ENCODE peak calls at places on chromosomes 3 and 15, in six cellular contexts. Z is activated T-cell treated with anti-CD3 and anti-CD28 coated beads for 24 hours; G is activated CD8-positive, alpha-beta memory T cell treated with anti-CD3 and anti-CD28 coated beads, Interleukin-2, amount 10 ng/mL, durations not matched to agents 7 days and 5 days; A is NCI-H2171; F is effector memory CD4-positive, alpha-beta T cell; K is GM19239. H is an unnamed sample.
A peak's percentile ranks its signal among the peaks of the same experiment; 100 is the strongest.

GRCh38 chr3:60675424-60675823 is 575.8 kb downstream of the FHIT start:
- DNase-seq in Z (no peak), G (no peak), A (no peak), F (no peak), K (no peak), H (no peak)

GRCh38 chr3:139620438-139620837 is 57.3 kb downstream of the NMNAT3 start:
- DNase-seq in Z (no peak), G (no peak), A (no peak), F (no peak), K (no peak), H (no peak)

GRCh38 chr3:102941761-102942160 is 506.9 kb downstream of the ZPLD1 start:
- DNase-seq in Z (no peak), G (no peak), A (no peak), F (no peak), K (no peak), H (no peak)

GRCh38 chr15:57565326-57565725 is 26.4 kb upstream of the MYZAP start:
- DNase-seq in Z (peak; percentile 19), G (peak; percentile 46), A (no peak), F (peak; percentile 35), K (no peak), H (peak; percentile 16)

GRCh38 chr3:161349529-161350278 is 21.6 kb downstream of the SPTSSB start:
- DNase-seq in Z (peak; percentile 16), G (no peak), A (no peak), F (peak; percentile 24), K (no peak), H (no peak)

GRCh38 chr3:40096561-40097506 is 212.7 kb upstream of the EIF1B start:
- DNase-seq in Z (no peak), G (no peak), A (no peak), F (no peak), K (no peak), H (no peak)

GRCh38 chr3:122514123-122515019 is at the start of gene KPNA1:
- DNase-seq in Z (peak; percentile 84), G (peak; percentile 91), A (peak; percentile 92), F (peak; percentile 76), K (peak; percentile 97), H (peak; percentile 74)

GRCh38 chr3:42683875-42684593 is 1.3 kb upstream of the KLHL40 start:
- DNase-seq in Z (peak; percentile 14), G (peak; percentile 53), A (no peak), F (no peak), K (no peak), H (no peak)

GRCh38 chr3:57948080-57948671 is 60.0 kb upstream of the FLNB start:
- DNase-seq in Z (no peak), G (no peak), A (no peak), F (no peak), K (no peak), H (no peak)

GRCh38 chr3:38107911-38108648 is 28.8 kb downstream of the ACAA1 start:
- DNase-seq in Z (no peak), G (peak; percentile 37), A (no peak), F (no peak), K (no peak), H (no peak)

GRCh38 chr3:46372492-46373359 is 2.0 kb downstream of the CCR5 start:
- DNase-seq in Z (no peak), G (peak; percentile 71), A (no peak), F (no peak), K (no peak), H (no peak)

GRCh38 chr3:8846176-8846575 is 76.8 kb upstream of the OXTR start:
- DNase-seq in Z (no peak), G (no peak), A (no peak), F (no peak), K (no peak), H (no peak)

GRCh38 chr3:43997788-43998373 is 243.8 kb upstream of the TOPAZ1 start:
- DNase-seq in Z (no peak), G (no peak), A (no peak), F (no peak), K (no peak), H (no peak)

GRCh38 chr15:99181544-99181943 is 67.8 kb downstream of the TTC23 start:
- DNase-seq in Z (no peak), G (no peak), A (no peak), F (no peak), K (no peak), H (no peak)

GRCh38 chr3:111735271-111735758 is 123.8 kb upstream of the PHLDB2 start:
- DNase-seq in Z (no peak), G (no peak), A (no peak), F (no peak), K (no peak), H (no peak)

GRCh38 chr3:102339671-102340070 is 95.1 kb upstream of the ZPLD1 start:
- DNase-seq in Z (no peak), G (no peak), A (no peak), F (no peak), K (no peak), H (no peak)

GRCh38 chr3:162142511-162142910 is 645.9 kb downstream of the OTOL1 start:
- DNase-seq in Z (no peak), G (no peak), A (no peak), F (no peak), K (no peak), H (no peak)

GRCh38 chr3:193782747-193783146 is 189.7 kb downstream of the OPA1 start:
- DNase-seq in Z (no peak), G (no peak), A (no peak), F (no peak), K (no peak), H (no peak)

GRCh38 chr15:51030649-51031316 is 63.9 kb downstream of the TNFAIP8L3 start:
- DNase-seq in Z (no peak), G (no peak), A (no peak), F (no peak), K (no peak), H (no peak)

GRCh38 chr3:37989821-37990480 is 635 bp upstream of the VILL start:
- DNase-seq in Z (no peak), G (no peak), A (no peak), F (no peak), K (no peak), H (no peak)

GRCh38 chr15:88653200-88654064 is 14.6 kb downstream of the ISG20 start:
- DNase-seq in Z (no peak), G (peak; percentile 9), A (no peak), F (no peak), K (no peak), H (no peak)

GRCh38 chr3:82520846-82521245 is 759.4 kb upstream of the GBE1 start:
- DNase-seq in Z (no peak), G (no peak), A (no peak), F (no peak), K (no peak), H (no peak)

GRCh38 chr3:42079701-42080323 is 11.3 kb upstream of the TRAK1 start:
- DNase-seq in Z (no peak), G (no peak), A (no peak), F (no peak), K (no peak), H (no peak)

GRCh38 chr3:99666201-99666600 is 27.8 kb downstream of the COL8A1 start:
- DNase-seq in Z (no peak), G (no peak), A (no peak), F (no peak), K (no peak), H (no peak)

GRCh38 chr15:77032052-77032646 is 37.2 kb downstream of the PSTPIP1 start:
- DNase-seq in Z (no peak), G (peak; percentile 38), A (no peak), F (no peak), K (no peak), H (no peak)

GRCh38 chr15:50181983-50182232 is at the start of gene SLC27A2:
- DNase-seq in Z (peak; percentile 16), G (no peak), A (no peak), F (peak; percentile 6), K (peak; percentile 44), H (peak; percentile 19)

GRCh38 chr3:71710906-71711494 is 14.2 kb downstream of the EIF4E3 start:
- DNase-seq in Z (no peak), G (no peak), A (no peak), F (no peak), K (peak; percentile 23), H (no peak)

GRCh38 chr3:194872669-194872977 is 186.9 kb downstream of the FAM43A start:
- DNase-seq in Z (no peak), G (no peak), A (no peak), F (no peak), K (no peak), H (no peak)

GRCh38 chr3:53328750-53329149 is 18.6 kb downstream of the DCP1A start:
- DNase-seq in Z (no peak), G (no peak), A (no peak), F (no peak), K (no peak), H (no peak)

GRCh38 chr15:90479656-90480055 is 50.1 kb upstream of the CRTC3 start:
- DNase-seq in Z (no peak), G (no peak), A (no peak), F (no peak), K (no peak), H (no peak)

GRCh38 chr3:98657429-98657828 is 64.0 kb upstream of the CPOX start:
- DNase-seq in Z (peak; percentile 19), G (peak; percentile 55), A (peak; percentile 26), F (no peak), K (peak; percentile 28), H (peak; percentile 3)

GRCh38 chr3:149621218-149622005 is 36.4 kb downstream of the WWTR1 start:
- DNase-seq in Z (no peak), G (peak; percentile 60), A (no peak), F (no peak), K (no peak), H (no peak)